ENCODE peak calls at places on chromosome 22, in ten cellular contexts. One of them, this sample, is unnamed.

GRCh38 chr22:20245577-20246367 is 22.3 kb downstream of the RTN4R start:
- DNase-seq in lower leg skin: no peak
- DNase-seq in non-pigmented ciliary epithelial cell: no peak
- DNase-seq in osteocyte: no peak
- DNase-seq in epithelial cell of proximal tubule: no peak
- DNase-seq in smooth muscle cell of the brain vasculature: no peak
- DNase-seq in psoas muscle: no peak
- DNase-seq in iPS DF 6.9: no peak
- DNase-seq in stimulated activated CD8-positive, alpha-beta memory T cell treated with anti-CD3 and anti-CD28 coated beads, Interleukin-2, amount 100 ng/mL, for 1 hour: no peak
- DNase-seq in ovary: no peak
- DNase-seq in this sample: no peak

GRCh38 chr22:19478466-19479357 is at the start of gene UFD1:
- DNase-seq in lower leg skin: peak; percentile 70
- DNase-seq in non-pigmented ciliary epithelial cell: no peak
- DNase-seq in ovary: peak; percentile 90
- DNase-seq in psoas muscle: peak; percentile 96
- DNase-seq in osteocyte: peak; percentile 94
- DNase-seq in iPS DF 6.9: peak; percentile 13
- DNase-seq in stimulated activated CD8-positive, alpha-beta memory T cell treated with anti-CD3 and anti-CD28 coated beads, Interleukin-2, amount 100 ng/mL, for 1 hour: peak; percentile 57
- DNase-seq in smooth muscle cell of the brain vasculature: no peak
- DNase-seq in epithelial cell of proximal tubule: no peak
- DNase-seq in this sample: peak; percentile 94

GRCh38 chr22:46453006-46453828 is 84.2 kb downstream of the CELSR1 start:
- DNase-seq in epithelial cell of proximal tubule: no peak
- DNase-seq in ovary: no peak
- DNase-seq in stimulated activated CD8-positive, alpha-beta memory T cell treated with anti-CD3 and anti-CD28 coated beads, Interleukin-2, amount 100 ng/mL, for 1 hour: no peak
- DNase-seq in osteocyte: no peak
- DNase-seq in lower leg skin: no peak
- DNase-seq in iPS DF 6.9: no peak
- DNase-seq in psoas muscle: no peak
- DNase-seq in smooth muscle cell of the brain vasculature: no peak
- DNase-seq in non-pigmented ciliary epithelial cell: no peak
- DNase-seq in this sample: no peak

GRCh38 chr22:26364066-26365015 is 64.7 kb upstream of the ASPHD2 start:
- DNase-seq in iPS DF 6.9: peak; percentile 89
- DNase-seq in smooth muscle cell of the brain vasculature: peak; percentile 54
- DNase-seq in osteocyte: no peak
- DNase-seq in epithelial cell of proximal tubule: peak; percentile 66
- DNase-seq in lower leg skin: peak; percentile 43
- DNase-seq in stimulated activated CD8-positive, alpha-beta memory T cell treated with anti-CD3 and anti-CD28 coated beads, Interleukin-2, amount 100 ng/mL, for 1 hour: peak; percentile 16
- DNase-seq in psoas muscle: peak; percentile 62
- DNase-seq in non-pigmented ciliary epithelial cell: peak; percentile 51
- DNase-seq in ovary: peak; percentile 42
- DNase-seq in this sample: peak; percentile 68

GRCh38 chr22:21445437-21446127 is 21.6 kb upstream of the TMEM191C start:
- DNase-seq in iPS DF 6.9: no peak
- DNase-seq in smooth muscle cell of the brain vasculature: no peak
- DNase-seq in stimulated activated CD8-positive, alpha-beta memory T cell treated with anti-CD3 and anti-CD28 coated beads, Interleukin-2, amount 100 ng/mL, for 1 hour: no peak
- DNase-seq in non-pigmented ciliary epithelial cell: no peak
- DNase-seq in lower leg skin: peak; percentile 10
- DNase-seq in psoas muscle: peak; percentile 50
- DNase-seq in osteocyte: peak; percentile 83
- DNase-seq in ovary: peak; percentile 31
- DNase-seq in epithelial cell of proximal tubule: no peak
- DNase-seq in this sample: no peak

GRCh38 chr22:25053153-25053805 is 100.8 kb downstream of the KIAA1671 start:
- DNase-seq in lower leg skin: no peak
- DNase-seq in psoas muscle: no peak
- DNase-seq in iPS DF 6.9: no peak
- DNase-seq in non-pigmented ciliary epithelial cell: no peak
- DNase-seq in osteocyte: no peak
- DNase-seq in epithelial cell of proximal tubule: peak; percentile 39
- DNase-seq in stimulated activated CD8-positive, alpha-beta memory T cell treated with anti-CD3 and anti-CD28 coated beads, Interleukin-2, amount 100 ng/mL, for 1 hour: no peak
- DNase-seq in ovary: no peak
- DNase-seq in smooth muscle cell of the brain vasculature: no peak
- DNase-seq in this sample: no peak

GRCh38 chr22:38098410-38099249 is 11.9 kb downstream of the BAIAP2L2 start:
- DNase-seq in stimulated activated CD8-positive, alpha-beta memory T cell treated with anti-CD3 and anti-CD28 coated beads, Interleukin-2, amount 100 ng/mL, for 1 hour: no peak
- DNase-seq in lower leg skin: no peak
- DNase-seq in non-pigmented ciliary epithelial cell: no peak
- DNase-seq in osteocyte: no peak
- DNase-seq in psoas muscle: no peak
- DNase-seq in epithelial cell of proximal tubule: no peak
- DNase-seq in iPS DF 6.9: no peak
- DNase-seq in ovary: no peak
- DNase-seq in smooth muscle cell of the brain vasculature: no peak
- DNase-seq in this sample: peak; percentile 50

GRCh38 chr22:42800731-42801536 is 56.1 kb downstream of the ARFGAP3 start:
- DNase-seq in non-pigmented ciliary epithelial cell: no peak
- DNase-seq in lower leg skin: no peak
- DNase-seq in osteocyte: no peak
- DNase-seq in stimulated activated CD8-positive, alpha-beta memory T cell treated with anti-CD3 and anti-CD28 coated beads, Interleukin-2, amount 100 ng/mL, for 1 hour: no peak
- DNase-seq in ovary: no peak
- DNase-seq in smooth muscle cell of the brain vasculature: no peak
- DNase-seq in psoas muscle: no peak
- DNase-seq in epithelial cell of proximal tubule: no peak
- DNase-seq in iPS DF 6.9: no peak
- DNase-seq in this sample: peak; percentile 37

GRCh38 chr22:24506802-24507438 is 11.8 kb downstream of the UPB1 start:
- DNase-seq in osteocyte: no peak
- DNase-seq in lower leg skin: no peak
- DNase-seq in ovary: peak; percentile 7
- DNase-seq in smooth muscle cell of the brain vasculature: no peak
- DNase-seq in stimulated activated CD8-positive, alpha-beta memory T cell treated with anti-CD3 and anti-CD28 coated beads, Interleukin-2, amount 100 ng/mL, for 1 hour: no peak
- DNase-seq in psoas muscle: no peak
- DNase-seq in iPS DF 6.9: no peak
- DNase-seq in epithelial cell of proximal tubule: no peak
- DNase-seq in non-pigmented ciliary epithelial cell: no peak
- DNase-seq in this sample: no peak

GRCh38 chr22:48523761-48524160 is 1303.9 kb downstream of the BRD1 start:
- DNase-seq in non-pigmented ciliary epithelial cell: no peak
- DNase-seq in stimulated activated CD8-positive, alpha-beta memory T cell treated with anti-CD3 and anti-CD28 coated beads, Interleukin-2, amount 100 ng/mL, for 1 hour: no peak
- DNase-seq in lower leg skin: no peak
- DNase-seq in smooth muscle cell of the brain vasculature: no peak
- DNase-seq in ovary: no peak
- DNase-seq in psoas muscle: no peak
- DNase-seq in iPS DF 6.9: no peak
- DNase-seq in osteocyte: no peak
- DNase-seq in epithelial cell of proximal tubule: no peak
- DNase-seq in this sample: no peak

GRCh38 chr22:29009148-29009547 is 52.5 kb downstream of the C22orf31 start:
- DNase-seq in ovary: no peak
- DNase-seq in stimulated activated CD8-positive, alpha-beta memory T cell treated with anti-CD3 and anti-CD28 coated beads, Interleukin-2, amount 100 ng/mL, for 1 hour: no peak
- DNase-seq in osteocyte: no peak
- DNase-seq in smooth muscle cell of the brain vasculature: no peak
- DNase-seq in epithelial cell of proximal tubule: no peak
- DNase-seq in iPS DF 6.9: no peak
- DNase-seq in lower leg skin: no peak
- DNase-seq in psoas muscle: no peak
- DNase-seq in non-pigmented ciliary epithelial cell: no peak
- DNase-seq in this sample: no peak

GRCh38 chr22:50252081-50253045 is 1.3 kb upstream of the HDAC10 start:
- DNase-seq in psoas muscle: peak; percentile 87
- DNase-seq in lower leg skin: peak; percentile 64
- DNase-seq in iPS DF 6.9: no peak
- DNase-seq in non-pigmented ciliary epithelial cell: no peak
- DNase-seq in smooth muscle cell of the brain vasculature: no peak
- DNase-seq in stimulated activated CD8-positive, alpha-beta memory T cell treated with anti-CD3 and anti-CD28 coated beads, Interleukin-2, amount 100 ng/mL, for 1 hour: peak; percentile 54
- DNase-seq in osteocyte: no peak
- DNase-seq in epithelial cell of proximal tubule: no peak
- DNase-seq in ovary: peak; percentile 83
- DNase-seq in this sample: peak; percentile 94

GRCh38 chr22:41681616-41682015 is 7.1 kb downstream of the SNU13 start:
- DNase-seq in ovary: no peak
- DNase-seq in psoas muscle: no peak
- DNase-seq in stimulated activated CD8-positive, alpha-beta memory T cell treated with anti-CD3 and anti-CD28 coated beads, Interleukin-2, amount 100 ng/mL, for 1 hour: no peak
- DNase-seq in smooth muscle cell of the brain vasculature: no peak
- DNase-seq in lower leg skin: no peak
- DNase-seq in non-pigmented ciliary epithelial cell: no peak
- DNase-seq in osteocyte: no peak
- DNase-seq in epithelial cell of proximal tubule: no peak
- DNase-seq in iPS DF 6.9: no peak
- DNase-seq in this sample: no peak

GRCh38 chr22:30591191-30591587 is 521 bp downstream of the PES1 start:
- DNase-seq in smooth muscle cell of the brain vasculature: no peak
- DNase-seq in osteocyte: no peak
- DNase-seq in iPS DF 6.9: no peak
- DNase-seq in lower leg skin: no peak
- DNase-seq in stimulated activated CD8-positive, alpha-beta memory T cell treated with anti-CD3 and anti-CD28 coated beads, Interleukin-2, amount 100 ng/mL, for 1 hour: no peak
- DNase-seq in non-pigmented ciliary epithelial cell: no peak
- DNase-seq in ovary: no peak
- DNase-seq in epithelial cell of proximal tubule: no peak
- DNase-seq in psoas muscle: no peak
- DNase-seq in this sample: no peak

GRCh38 chr22:17342361-17342760 is 26.9 kb upstream of the CECR2 start:
- DNase-seq in smooth muscle cell of the brain vasculature: no peak
- DNase-seq in iPS DF 6.9: no peak
- DNase-seq in osteocyte: no peak
- DNase-seq in non-pigmented ciliary epithelial cell: no peak
- DNase-seq in stimulated activated CD8-positive, alpha-beta memory T cell treated with anti-CD3 and anti-CD28 coated beads, Interleukin-2, amount 100 ng/mL, for 1 hour: no peak
- DNase-seq in epithelial cell of proximal tubule: no peak
- DNase-seq in lower leg skin: no peak
- DNase-seq in psoas muscle: no peak
- DNase-seq in ovary: no peak
- DNase-seq in this sample: no peak

GRCh38 chr22:24595228-24595627 is 2.4 kb upstream of the LRRC75B start:
- DNase-seq in smooth muscle cell of the brain vasculature: no peak
- DNase-seq in epithelial cell of proximal tubule: no peak
- DNase-seq in osteocyte: no peak
- DNase-seq in lower leg skin: no peak
- DNase-seq in non-pigmented ciliary epithelial cell: no peak
- DNase-seq in ovary: no peak
- DNase-seq in psoas muscle: no peak
- DNase-seq in iPS DF 6.9: no peak
- DNase-seq in stimulated activated CD8-positive, alpha-beta memory T cell treated with anti-CD3 and anti-CD28 coated beads, Interleukin-2, amount 100 ng/mL, for 1 hour: no peak
- DNase-seq in this sample: no peak

GRCh38 chr22:24101966-24102365 is 79.3 kb upstream of the SUSD2 start:
- DNase-seq in smooth muscle cell of the brain vasculature: no peak
- DNase-seq in stimulated activated CD8-positive, alpha-beta memory T cell treated with anti-CD3 and anti-CD28 coated beads, Interleukin-2, amount 100 ng/mL, for 1 hour: no peak
- DNase-seq in lower leg skin: no peak
- DNase-seq in epithelial cell of proximal tubule: no peak
- DNase-seq in osteocyte: no peak
- DNase-seq in psoas muscle: no peak
- DNase-seq in iPS DF 6.9: no peak
- DNase-seq in non-pigmented ciliary epithelial cell: no peak
- DNase-seq in ovary: peak; percentile 18
- DNase-seq in this sample: no peak

GRCh38 chr22:45879552-45879949 is 97.4 kb downstream of the WNT7B start:
- DNase-seq in osteocyte: no peak
- DNase-seq in psoas muscle: peak; percentile 40
- DNase-seq in stimulated activated CD8-positive, alpha-beta memory T cell treated with anti-CD3 and anti-CD28 coated beads, Interleukin-2, amount 100 ng/mL, for 1 hour: no peak
- DNase-seq in smooth muscle cell of the brain vasculature: no peak
- DNase-seq in epithelial cell of proximal tubule: no peak
- DNase-seq in lower leg skin: no peak
- DNase-seq in iPS DF 6.9: no peak
- DNase-seq in ovary: peak; percentile 33
- DNase-seq in non-pigmented ciliary epithelial cell: no peak
- DNase-seq in this sample: peak; percentile 31

GRCh38 chr22:26172389-26172990 is 3.2 kb downstream of the SEZ6L start:
- DNase-seq in lower leg skin: no peak
- DNase-seq in ovary: no peak
- DNase-seq in epithelial cell of proximal tubule: peak; percentile 1
- DNase-seq in osteocyte: peak; percentile 65
- DNase-seq in iPS DF 6.9: no peak
- DNase-seq in psoas muscle: peak; percentile 58
- DNase-seq in smooth muscle cell of the brain vasculature: no peak
- DNase-seq in non-pigmented ciliary epithelial cell: peak; percentile 1
- DNase-seq in stimulated activated CD8-positive, alpha-beta memory T cell treated with anti-CD3 and anti-CD28 coated beads, Interleukin-2, amount 100 ng/mL, for 1 hour: no peak
- DNase-seq in this sample: peak; percentile 62

GRCh38 chr22:38284042-38284402 is 11.2 kb upstream of the TMEM184B start:
- DNase-seq in lower leg skin: no peak
- DNase-seq in smooth muscle cell of the brain vasculature: peak; percentile 56
- DNase-seq in osteocyte: no peak
- DNase-seq in non-pigmented ciliary epithelial cell: peak; percentile 79
- DNase-seq in epithelial cell of proximal tubule: no peak
- DNase-seq in iPS DF 6.9: no peak
- DNase-seq in ovary: no peak
- DNase-seq in stimulated activated CD8-positive, alpha-beta memory T cell treated with anti-CD3 and anti-CD28 coated beads, Interleukin-2, amount 100 ng/mL, for 1 hour: no peak
- DNase-seq in psoas muscle: no peak
- DNase-seq in this sample: no peak

GRCh38 chr22:22721681-22722309 is 77.4 kb downstream of the GGTLC2 start:
- DNase-seq in smooth muscle cell of the brain vasculature: no peak
- DNase-seq in psoas muscle: no peak
- DNase-seq in iPS DF 6.9: no peak
- DNase-seq in stimulated activated CD8-positive, alpha-beta memory T cell treated with anti-CD3 and anti-CD28 coated beads, Interleukin-2, amount 100 ng/mL, for 1 hour: peak; percentile 40
- DNase-seq in epithelial cell of proximal tubule: peak; percentile 38
- DNase-seq in lower leg skin: no peak
- DNase-seq in ovary: peak; percentile 67
- DNase-seq in non-pigmented ciliary epithelial cell: peak; percentile 55
- DNase-seq in osteocyte: no peak
- DNase-seq in this sample: no peak

GRCh38 chr22:39300198-39300830 is 19.1 kb downstream of the RPL3 start:
- DNase-seq in non-pigmented ciliary epithelial cell: no peak
- DNase-seq in iPS DF 6.9: no peak
- DNase-seq in stimulated activated CD8-positive, alpha-beta memory T cell treated with anti-CD3 and anti-CD28 coated beads, Interleukin-2, amount 100 ng/mL, for 1 hour: no peak
- DNase-seq in psoas muscle: no peak
- DNase-seq in lower leg skin: peak; percentile 59
- DNase-seq in epithelial cell of proximal tubule: no peak
- DNase-seq in osteocyte: no peak
- DNase-seq in smooth muscle cell of the brain vasculature: no peak
- DNase-seq in ovary: no peak
- DNase-seq in this sample: peak; percentile 67

GRCh38 chr22:16975155-16975885 is 32.7 kb downstream of the GAB4 start:
- DNase-seq in ovary: no peak
- DNase-seq in stimulated activated CD8-positive, alpha-beta memory T cell treated with anti-CD3 and anti-CD28 coated beads, Interleukin-2, amount 100 ng/mL, for 1 hour: no peak
- DNase-seq in psoas muscle: no peak
- DNase-seq in epithelial cell of proximal tubule: no peak
- DNase-seq in smooth muscle cell of the brain vasculature: no peak
- DNase-seq in osteocyte: no peak
- DNase-seq in lower leg skin: no peak
- DNase-seq in iPS DF 6.9: no peak
- DNase-seq in non-pigmented ciliary epithelial cell: no peak
- DNase-seq in this sample: no peak

GRCh38 chr22:42966389-42966998 is 48.5 kb downstream of the PACSIN2 start:
- DNase-seq in psoas muscle: no peak
- DNase-seq in lower leg skin: no peak
- DNase-seq in non-pigmented ciliary epithelial cell: no peak
- DNase-seq in osteocyte: no peak
- DNase-seq in stimulated activated CD8-positive, alpha-beta memory T cell treated with anti-CD3 and anti-CD28 coated beads, Interleukin-2, amount 100 ng/mL, for 1 hour: no peak
- DNase-seq in iPS DF 6.9: no peak
- DNase-seq in smooth muscle cell of the brain vasculature: no peak
- DNase-seq in ovary: no peak
- DNase-seq in epithelial cell of proximal tubule: no peak
- DNase-seq in this sample: no peak

GRCh38 chr22:41302016-41302767 is 867 bp downstream of the ZC3H7B start:
- DNase-seq in stimulated activated CD8-positive, alpha-beta memory T cell treated with anti-CD3 and anti-CD28 coated beads, Interleukin-2, amount 100 ng/mL, for 1 hour: no peak
- DNase-seq in non-pigmented ciliary epithelial cell: no peak
- DNase-seq in epithelial cell of proximal tubule: no peak
- DNase-seq in iPS DF 6.9: no peak
- DNase-seq in smooth muscle cell of the brain vasculature: no peak
- DNase-seq in ovary: peak; percentile 61
- DNase-seq in osteocyte: no peak
- DNase-seq in psoas muscle: no peak
- DNase-seq in lower leg skin: no peak
- DNase-seq in this sample: peak; percentile 91

GRCh38 chr22:19103881-19104821 is 18.1 kb downstream of the DGCR2 start:
- DNase-seq in iPS DF 6.9: no peak
- DNase-seq in psoas muscle: peak; percentile 75
- DNase-seq in osteocyte: no peak
- DNase-seq in lower leg skin: no peak
- DNase-seq in smooth muscle cell of the brain vasculature: no peak
- DNase-seq in ovary: no peak
- DNase-seq in epithelial cell of proximal tubule: no peak
- DNase-seq in non-pigmented ciliary epithelial cell: no peak
- DNase-seq in stimulated activated CD8-positive, alpha-beta memory T cell treated with anti-CD3 and anti-CD28 coated beads, Interleukin-2, amount 100 ng/mL, for 1 hour: no peak
- DNase-seq in this sample: no peak

GRCh38 chr22:36447634-36448033 is 33.8 kb downstream of the TXN2 start:
- DNase-seq in lower leg skin: no peak
- DNase-seq in ovary: no peak
- DNase-seq in non-pigmented ciliary epithelial cell: no peak
- DNase-seq in iPS DF 6.9: no peak
- DNase-seq in osteocyte: no peak
- DNase-seq in stimulated activated CD8-positive, alpha-beta memory T cell treated with anti-CD3 and anti-CD28 coated beads, Interleukin-2, amount 100 ng/mL, for 1 hour: no peak
- DNase-seq in epithelial cell of proximal tubule: no peak
- DNase-seq in psoas muscle: no peak
- DNase-seq in smooth muscle cell of the brain vasculature: no peak
- DNase-seq in this sample: no peak

This sample was measured in H7.